ENCODE peak calls at places on chromosomes 16 and 17, in seven cellular contexts. N, R, Q, I, X, G and C are unnamed samples.

GRCh38 chr17:41339571-41340169 is 11.0 kb downstream of the KRT33A start:
- DNase-seq in N (no peak), R (no peak), Q (no peak), I (no peak), X (no peak), G (no peak), C (no peak)

GRCh38 chr17:38747385-38748328 is 479 bp downstream of the PCGF2 start:
- DNase-seq in N (no peak), R (no peak), Q (peak), I (no peak), X (peak), G (peak), C (no peak)

GRCh38 chr17:10737168-10737622 is 7.4 kb upstream of the TMEM220 start:
- DNase-seq in N (peak), R (peak), Q (peak), I (peak), X (peak), G (peak), C (peak)

GRCh38 chr17:2023692-2024571 is 1.2 kb downstream of the RTN4RL1 start:
- DNase-seq in N (peak), R (no peak), Q (no peak), I (peak), X (no peak), G (no peak), C (peak)

GRCh38 chr17:21530841-21531240 is 154.7 kb downstream of the KCNJ12 start:
- DNase-seq in N (no peak), R (no peak), Q (no peak), I (no peak), X (no peak), G (no peak), C (no peak)

GRCh38 chr16:77406680-77407079 is 28.2 kb downstream of the ADAMTS18 start:
- DNase-seq in N (no peak), R (no peak), Q (no peak), I (no peak), X (no peak), G (no peak), C (no peak)

GRCh38 chr17:72942594-72942993 is 149.9 kb downstream of the SLC39A11 start:
- DNase-seq in N (no peak), R (no peak), Q (no peak), I (no peak), X (no peak), G (no peak), C (no peak)

GRCh38 chr16:88781140-88782077 is 3.6 kb downstream of the PIEZO1 start:
- DNase-seq in N (no peak), R (no peak), Q (no peak), I (no peak), X (no peak), G (no peak), C (peak)

GRCh38 chr16:3094289-3095027 is 4.6 kb downstream of the ZSCAN10 start:
- DNase-seq in N (peak), R (no peak), Q (no peak), I (peak), X (no peak), G (no peak), C (peak)

GRCh38 chr16:21684199-21684598 is 20.4 kb downstream of the OTOA start:
- DNase-seq in N (peak), R (no peak), Q (peak), I (peak), X (no peak), G (no peak), C (peak)

GRCh38 chr17:81337449-81337848 is 42.3 kb upstream of the SLC38A10 start:
- DNase-seq in N (peak), R (no peak), Q (no peak), I (no peak), X (peak), G (no peak), C (no peak)

GRCh38 chr17:16491131-16491702 is 776 bp downstream of the LRRC75A start:
- DNase-seq in N (no peak), R (no peak), Q (no peak), I (no peak), X (peak), G (no peak), C (peak)

GRCh38 chr16:31713945-31714898 is 159.4 kb upstream of the ZNF267 start:
- DNase-seq in N (peak), R (no peak), Q (no peak), I (no peak), X (no peak), G (peak), C (peak)

GRCh38 chr16:85004587-85005205 is 6.6 kb downstream of the ZDHHC7 start:
- DNase-seq in N (no peak), R (no peak), Q (no peak), I (no peak), X (no peak), G (no peak), C (no peak)

DNA sequence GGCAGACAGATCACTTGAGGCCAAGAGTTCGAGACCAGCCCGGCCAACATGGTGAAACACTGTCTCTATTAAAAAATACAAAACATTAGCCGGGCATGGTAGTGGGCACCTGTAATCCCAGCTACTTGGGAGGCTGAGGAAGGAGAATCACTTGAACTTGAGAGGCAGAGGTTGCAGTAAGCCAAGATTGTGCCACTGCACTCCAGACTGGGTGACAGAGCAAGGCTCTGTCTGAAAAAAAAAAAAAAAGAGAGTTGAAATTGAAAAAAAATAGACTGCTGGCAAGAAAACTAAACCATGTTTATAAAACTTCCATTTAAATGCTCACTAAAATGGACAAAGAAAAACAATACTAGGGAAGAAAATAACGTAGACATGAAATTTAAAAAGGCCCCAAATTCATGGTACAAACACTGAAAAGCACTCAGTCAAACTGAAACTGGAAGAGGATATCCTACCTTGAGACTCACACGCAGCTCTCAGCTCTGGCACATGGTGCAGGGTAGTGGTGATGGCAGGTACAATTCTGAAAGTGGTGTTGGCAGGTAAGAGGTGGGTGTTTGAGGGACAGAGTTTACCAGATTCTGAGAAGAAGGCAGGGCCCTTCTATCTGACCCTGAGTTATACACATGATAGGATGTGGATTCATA is 19.3 kb downstream of the CNTROB start:
- DNase-seq in N (no peak), R (no peak), Q (no peak), I (no peak), X (no peak), G (no peak), C (no peak)
- TF ChIP-seq POLR2A in N (no peak), R (no peak), Q (no peak), I (no peak), X (no peak), G (no peak), C (no peak)

GRCh38 chr17:79349506-79350400 is 261.1 kb downstream of the RBFOX3 start:
- DNase-seq in N (no peak), R (no peak), Q (no peak), I (no peak), X (no peak), G (no peak), C (no peak)
- TF ChIP-seq POLR2A in N (no peak), R (no peak), Q (no peak), I (no peak), X (no peak), G (no peak), C (no peak)

GRCh38 chr16:82043680-82044584 is 8.9 kb downstream of the HSD17B2 start:
- DNase-seq in N (no peak), R (no peak), Q (no peak), I (no peak), X (no peak), G (no peak), C (no peak)

GRCh38 chr16:82041542-82041941 is 6.5 kb downstream of the HSD17B2 start:
- DNase-seq in N (no peak), R (no peak), Q (no peak), I (no peak), X (no peak), G (no peak), C (no peak)

GRCh38 chr16:82042841-82043240 is 7.8 kb downstream of the HSD17B2 start:
- DNase-seq in N (no peak), R (no peak), Q (no peak), I (no peak), X (no peak), G (no peak), C (no peak)

GRCh38 chr16:82040296-82040695 is 5.2 kb downstream of the HSD17B2 start:
- DNase-seq in N (no peak), R (no peak), Q (no peak), I (no peak), X (no peak), G (no peak), C (no peak)

GRCh38 chr16:82042144-82042543 is 7.1 kb downstream of the HSD17B2 start:
- DNase-seq in N (no peak), R (no peak), Q (no peak), I (no peak), X (no peak), G (no peak), C (no peak)
- TF ChIP-seq POLR2A in N (no peak), R (no peak), Q (no peak), I (no peak), X (no peak), G (no peak), C (no peak)

GRCh38 chr17:78497115-78497540 is 80.1 kb downstream of the DNAH17 start:
- DNase-seq in N (peak), R (peak), Q (peak), I (peak), X (peak), G (peak), C (peak)
- TF ChIP-seq POLR2A in N (no peak), R (no peak), Q (no peak), I (no peak), X (no peak), G (no peak), C (no peak)

GRCh38 chr16:66381585-66382170 is 15.2 kb downstream of the CDH5 start:
- DNase-seq in N (no peak), R (no peak), Q (no peak), I (no peak), X (no peak), G (no peak), C (no peak)

GRCh38 chr16:66382966-66383299 is 16.4 kb downstream of the CDH5 start:
- DNase-seq in N (no peak), R (no peak), Q (no peak), I (no peak), X (no peak), G (no peak), C (no peak)

GRCh38 chr16:66382171-66382965 is 15.9 kb downstream of the CDH5 start:
- DNase-seq in N (no peak), R (no peak), Q (no peak), I (no peak), X (no peak), G (no peak), C (no peak)

GRCh38 chr16:66385415-66385814 is 18.9 kb downstream of the CDH5 start:
- DNase-seq in N (no peak), R (no peak), Q (no peak), I (no peak), X (no peak), G (no peak), C (no peak)

DNA sequence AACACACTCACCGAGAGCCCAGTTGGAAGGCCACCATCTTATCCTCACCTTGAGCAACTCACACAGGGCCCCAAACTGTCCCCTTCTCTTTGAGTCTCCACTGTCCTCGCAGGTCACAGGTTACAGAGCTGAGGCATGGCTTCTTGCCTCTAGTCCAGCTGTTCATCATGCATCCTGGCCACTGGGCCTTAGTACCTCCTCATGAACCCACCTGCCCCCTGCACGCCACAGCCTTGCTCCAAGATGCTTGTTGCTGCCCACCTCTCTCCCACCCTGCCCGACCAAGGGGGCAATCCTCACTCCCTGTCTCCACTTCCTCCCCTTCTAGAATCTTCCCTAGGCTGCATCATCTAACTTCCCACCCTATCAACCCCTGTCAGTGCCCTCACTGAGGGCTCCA is 17.1 kb downstream of the CDH5 start:
- DNase-seq in N (no peak), R (no peak), Q (no peak), I (no peak), X (no peak), G (no peak), C (no peak)
- TF ChIP-seq POLR2A in N (no peak), R (no peak), Q (no peak), I (no peak), X (no peak), G (no peak), C (no peak)

GRCh38 chr17:32504166-32504990 is 17.6 kb downstream of the CDK5R1 start:
- DNase-seq in N (no peak), R (no peak), Q (no peak), I (no peak), X (peak), G (no peak), C (no peak)
- TF ChIP-seq POLR2A in N (no peak), R (no peak), Q (no peak), I (no peak), X (no peak), G (no peak), C (no peak)

GRCh38 chr17:75124041-75124818 is 7.3 kb downstream of the NT5C start:
- DNase-seq in N (peak), R (no peak), Q (peak), I (no peak), X (peak), G (peak), C (peak)
- TF ChIP-seq POLR2A in N (no peak), R (no peak), Q (peak), I (no peak), X (peak), G (no peak), C (peak)